ENCODE peak calls at places on chromosomes 11 and 22, in ten cellular contexts. V, O, K, M, J, D, G, P, H and S are unnamed samples.

GRCh38 chr11:102393272-102393730 is 46.3 kb downstream of the BIRC2 start:
- DNase-seq in P (no peak), M (no peak), K (no peak), D (no peak), G (no peak), H (no peak), O (no peak), V (no peak), J (no peak), S (no peak)

GRCh38 chr11:10580625-10581024 is 12.2 kb upstream of the LYVE1 start:
- DNase-seq in M (no peak), D (no peak), O (no peak), H (no peak), P (no peak), V (no peak), G (no peak), J (no peak), K (no peak), S (no peak)

GRCh38 chr11:69337211-69337721 is 43.3 kb downstream of the MYEOV start:
- DNase-seq in J (no peak), V (peak), H (no peak), P (no peak), K (peak), M (no peak), O (peak), G (no peak), D (peak), S (peak)

GRCh38 chr11:34206598-34207300 is 101.3 kb downstream of the NAT10 start:
- DNase-seq in K (no peak), D (no peak), V (no peak), J (no peak), P (no peak), O (no peak), M (no peak), H (no peak), G (no peak), S (no peak)

GRCh38 chr22:19998991-19999820 is 17.4 kb downstream of the ARVCF start:
- DNase-seq in P (no peak), K (no peak), M (no peak), D (no peak), J (no peak), O (no peak), H (no peak), G (peak), V (no peak), S (no peak)

GRCh38 chr22:31612891-31613285 is 49.1 kb downstream of the PISD start:
- DNase-seq in G (no peak), V (no peak), M (no peak), K (no peak), J (no peak), O (no peak), D (no peak), P (peak), H (no peak), S (no peak)

GRCh38 chr11:46514370-46514769 is 79.5 kb downstream of the AMBRA1 start:
- DNase-seq in M (no peak), G (no peak), H (no peak), V (no peak), J (no peak), K (no peak), P (no peak), O (no peak), D (no peak), S (no peak)

GRCh38 chr11:61392991-61393595 is 706 bp downstream of the TMEM216 start:
- DNase-seq in O (no peak), H (no peak), V (peak), M (no peak), P (no peak), K (no peak), D (peak), G (no peak), J (no peak), S (no peak)

GRCh38 chr11:122727101-122727929 is 71.8 kb downstream of the UBASH3B start:
- DNase-seq in O (no peak), V (no peak), G (no peak), K (no peak), H (no peak), M (no peak), D (peak), P (no peak), J (no peak), S (no peak)

GRCh38 chr22:48478124-48478523 is 1349.5 kb downstream of the BRD1 start:
- DNase-seq in K (no peak), G (no peak), P (peak), M (no peak), V (no peak), O (no peak), D (no peak), H (no peak), J (no peak), S (no peak)

GRCh38 chr11:18802381-18803257 is 11.0 kb upstream of the PTPN5 start:
- DNase-seq in G (no peak), O (peak), D (peak), H (peak), P (no peak), V (peak), M (no peak), K (peak), J (peak), S (peak)

GRCh38 chr11:2933376-2934056 is 4.3 kb upstream of the PHLDA2 start:
- DNase-seq in M (peak), D (peak), P (peak), G (peak), V (peak), K (peak), O (peak), J (no peak), H (peak), S (peak)

GRCh38 chr11:118305726-118306125 is 1.2 kb downstream of the CD3E start:
- DNase-seq in K (no peak), P (no peak), G (no peak), O (no peak), V (no peak), D (no peak), J (no peak), M (no peak), H (no peak), S (no peak)

GRCh38 chr22:49373801-49374226 is 453.9 kb downstream of the BRD1 start:
- DNase-seq in G (no peak), O (no peak), J (no peak), P (no peak), H (peak), K (no peak), V (no peak), D (no peak), M (no peak), S (no peak)

GRCh38 chr22:43542681-43543521 is 131.1 kb downstream of the MPPED1 start:
- DNase-seq in V (no peak), H (no peak), J (no peak), D (no peak), P (no peak), M (no peak), G (no peak), O (no peak), K (no peak), S (no peak)

GRCh38 chr11:133946541-133947297 is 10.0 kb downstream of the IGSF9B start:
- DNase-seq in K (no peak), J (no peak), G (no peak), P (no peak), M (no peak), H (no peak), D (no peak), O (no peak), V (no peak), S (no peak)

GRCh38 chr11:128342511-128343133 is 244.7 kb downstream of the ETS1 start:
- DNase-seq in K (peak), O (no peak), J (no peak), G (peak), H (no peak), M (no peak), V (peak), P (peak), D (peak), S (no peak)

GRCh38 chr11:100550298-100550697 is 136.8 kb upstream of the ARHGAP42 start:
- DNase-seq in D (no peak), G (no peak), V (no peak), O (no peak), P (no peak), M (no peak), J (no peak), H (no peak), K (no peak), S (no peak)

GRCh38 chr11:110951609-110952008 is 239.4 kb upstream of the ARHGAP20 start:
- DNase-seq in K (no peak), D (peak), G (no peak), J (no peak), V (no peak), P (no peak), O (no peak), M (no peak), H (no peak), S (no peak)

GRCh38 chr11:72244317-72245231 is 598 bp upstream of the PHOX2A start:
- DNase-seq in V (no peak), G (no peak), M (peak), O (no peak), H (no peak), P (no peak), D (no peak), J (no peak), K (no peak), S (no peak)

GRCh38 chr11:57477507-57478189 is 17.3 kb downstream of the RTN4RL2 start:
- DNase-seq in J (no peak), V (peak), P (no peak), H (no peak), K (no peak), M (no peak), O (no peak), D (no peak), G (no peak), S (no peak)

GRCh38 chr11:64436025-64436424 is 77.1 kb downstream of the RPS6KA4 start:
- DNase-seq in G (peak), O (no peak), H (no peak), D (no peak), V (no peak), P (peak), K (no peak), M (no peak), J (no peak), S (no peak)

DNA sequence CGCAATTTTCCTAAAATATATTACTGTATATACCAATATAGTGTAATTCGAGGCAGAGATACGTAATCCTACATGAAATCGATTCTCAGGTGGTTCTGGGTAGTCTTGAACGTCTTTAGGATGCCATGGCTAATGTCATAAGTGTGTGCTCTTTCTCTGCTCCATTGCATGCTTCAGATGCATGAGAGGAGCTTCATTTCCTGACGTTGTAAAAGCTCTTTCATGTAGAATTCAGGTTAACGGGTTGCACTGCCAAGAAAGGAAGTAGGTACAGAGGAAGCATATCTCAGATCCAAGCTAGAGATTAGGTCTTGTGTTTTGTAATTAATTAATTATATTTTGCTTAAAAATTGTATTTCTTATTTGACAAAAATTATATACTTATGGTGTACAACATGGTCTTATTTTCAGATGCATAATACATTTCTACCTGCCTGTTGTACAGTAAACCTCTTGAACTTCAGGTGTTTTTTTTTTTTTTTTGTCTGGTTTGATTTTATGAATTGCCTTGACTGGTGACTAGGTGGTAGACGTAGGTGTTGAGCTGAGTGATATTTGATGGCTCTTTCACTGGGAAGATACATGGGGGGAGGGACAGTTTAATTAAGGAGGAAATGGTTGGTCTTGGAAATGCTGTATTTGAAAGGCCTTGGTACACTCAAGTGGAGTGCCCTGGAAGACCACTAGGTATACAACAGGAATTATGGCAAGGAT is 9.3 kb downstream of the NUP50 start:
- DNase-seq in H (no peak), P (no peak), V (no peak), M (no peak), G (no peak), O (no peak), K (no peak), D (no peak), J (no peak), S (no peak)
- TF ChIP-seq CTCF in H (no peak), P (no peak), V (no peak), M (no peak), G (no peak), O (no peak), K (no peak), D (no peak), J (no peak), S (no peak)

GRCh38 chr22:38707346-38707745 is 1.6 kb downstream of the GTPBP1 start:
- DNase-seq in M (no peak), G (no peak), H (no peak), P (no peak), V (peak), D (peak), J (no peak), K (peak), O (no peak), S (peak)

GRCh38 chr22:38704568-38705234 is 1.0 kb upstream of the GTPBP1 start:
- DNase-seq in J (no peak), K (no peak), P (no peak), M (no peak), O (no peak), G (no peak), D (no peak), H (no peak), V (no peak), S (no peak)

GRCh38 chr22:38706885-38707180 is 1.1 kb downstream of the GTPBP1 start:
- DNase-seq in O (no peak), J (no peak), K (no peak), D (no peak), G (no peak), V (no peak), M (no peak), H (no peak), P (no peak), S (no peak)

GRCh38 chr22:38706101-38706884 is 549 bp downstream of the GTPBP1 start:
- DNase-seq in H (peak), V (peak), M (peak), O (no peak), P (peak), K (peak), J (peak), D (peak), G (peak), S (peak)

DNA sequence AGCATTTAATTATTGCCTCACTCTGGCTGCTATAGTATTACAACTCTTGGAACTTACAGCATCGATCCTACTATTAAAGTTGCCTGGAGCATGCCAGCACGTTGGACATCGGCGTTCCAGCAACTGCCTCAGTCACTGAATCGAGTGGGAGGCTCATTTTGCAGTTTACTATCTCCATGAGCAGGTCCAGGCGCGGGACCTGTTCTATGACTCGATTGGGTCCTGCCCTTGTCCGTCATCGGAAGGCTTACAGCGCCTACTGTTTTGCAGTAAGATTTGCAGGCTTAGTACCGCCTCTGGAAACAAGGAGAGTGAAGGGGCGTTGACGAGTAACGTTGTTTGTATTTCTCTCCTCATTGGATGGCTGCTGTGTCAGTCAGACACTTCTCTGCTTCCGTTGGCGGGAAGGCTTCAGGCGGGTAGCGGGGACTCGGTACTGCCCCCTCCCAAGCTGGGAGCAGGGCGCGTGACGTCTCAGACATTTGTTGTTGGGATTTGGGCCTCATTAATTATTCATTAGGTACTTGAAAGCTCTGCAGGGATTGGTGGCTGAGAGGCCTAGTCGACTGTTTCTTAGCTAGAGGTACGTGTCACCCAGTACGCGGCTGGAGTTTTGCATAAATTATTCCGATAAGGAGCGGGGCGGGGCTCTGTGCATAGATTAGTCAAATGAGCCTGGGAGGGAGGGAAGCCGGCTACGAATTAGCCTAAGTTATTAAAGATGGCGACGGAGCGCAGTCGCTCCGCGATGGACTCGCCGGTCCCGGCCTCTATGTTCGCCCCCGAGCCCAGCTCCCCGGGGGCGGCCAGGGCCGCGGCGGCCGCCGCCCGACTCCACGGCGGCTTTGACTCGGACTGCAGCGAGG is at the start of gene GTPBP1:
- DNase-seq in V (peak), P (peak), M (peak), O (peak), K (peak), D (peak), G (peak), H (peak), J (peak), S (peak)
- TF ChIP-seq CTCF in V (peak), P (no peak), M (no peak), O (no peak), K (no peak), D (no peak), G (no peak), H (no peak), J (no peak), S (peak)

GRCh38 chr22:25282671-25283561 is 63.5 kb downstream of the CRYBB2 start:
- DNase-seq in D (no peak), M (no peak), K (no peak), P (no peak), H (no peak), V (no peak), G (no peak), O (no peak), J (no peak), S (no peak)
- TF ChIP-seq CTCF in D (no peak), M (no peak), K (no peak), P (no peak), H (no peak), V (no peak), G (no peak), O (no peak), J (no peak), S (no peak)

GRCh38 chr11:130070109-130070828 is 575 bp downstream of the APLP2 start:
- DNase-seq in O (no peak), M (peak), K (peak), G (peak), D (peak), J (no peak), P (peak), V (peak), H (no peak), S (peak)
- TF ChIP-seq CTCF in O (no peak), M (no peak), K (peak), G (no peak), D (no peak), J (no peak), P (peak), V (no peak), H (no peak), S (peak)

DNA sequence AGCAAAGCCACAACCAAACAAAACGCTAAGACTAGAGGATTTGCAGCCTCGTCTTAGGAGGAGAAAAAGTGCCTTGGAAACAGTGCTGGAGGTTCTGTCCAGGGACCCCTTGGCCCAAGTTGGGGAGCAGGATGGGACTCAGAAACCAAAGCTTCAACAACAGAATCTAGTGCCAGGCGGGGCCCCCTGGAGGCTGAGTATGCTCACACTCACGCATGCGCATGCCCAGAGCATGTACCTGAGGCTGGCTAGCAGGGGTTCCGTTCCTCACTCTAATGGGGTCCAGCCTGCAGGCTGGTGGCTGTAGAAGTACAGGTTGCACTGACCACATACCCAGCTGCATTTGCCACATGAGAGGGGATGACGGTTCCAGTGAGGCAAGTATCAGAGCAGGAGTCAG is 568.6 kb upstream of the CADM1 start:
- DNase-seq in H (no peak), P (no peak), M (no peak), G (no peak), V (no peak), J (no peak), O (no peak), K (no peak), D (peak), S (no peak)
- TF ChIP-seq CTCF in H (no peak), P (no peak), M (no peak), G (no peak), V (no peak), J (no peak), O (peak), K (peak), D (peak), S (no peak)